ENCODE peak calls at places on chromosome 1, in nine cellular contexts. X is GM12864, G is dorsolateral prefrontal cortex, J is fibroblast of mammary gland, N is upper lobe of right lung, P is progenitor cell of endocrine pancreas, M is endothelial cell, S is thoracic aorta, C is omental fat pad. L is an unnamed sample.

GRCh38 chr1:25568834-25569598 is 25.6 kb downstream of the LDLRAP1 start:
- DNase-seq in X (no peak), G (peak; percentile 53), J (peak; percentile 89), N (no peak), P (no peak), M (no peak), S (peak; percentile 46), C (no peak), L (peak; percentile 75)

GRCh38 chr1:180183426-180183825 is 28.8 kb downstream of the QSOX1 start:
- DNase-seq in X (no peak), G (no peak), J (no peak), N (peak; percentile 7), P (no peak), M (no peak), S (no peak), C (no peak), L (no peak)

GRCh38 chr1:171858701-171859100 is 17.4 kb downstream of the DNM3 start:
- DNase-seq in X (no peak), G (no peak), J (no peak), N (no peak), P (no peak), M (no peak), S (no peak), C (no peak), L (no peak)

GRCh38 chr1:1996207-1996651 is 7.4 kb downstream of the CFAP74 start:
- DNase-seq in X (no peak), G (no peak), J (no peak), N (no peak), P (no peak), M (no peak), S (no peak), C (no peak), L (no peak)

GRCh38 chr1:27522860-27523665 is 33.1 kb upstream of the WASF2 start:
- DNase-seq in X (no peak), G (no peak), J (peak; percentile 39), N (no peak), P (no peak), M (peak; percentile 33), S (no peak), C (no peak), L (no peak)

GRCh38 chr1:175511496-175511895 is 231.9 kb downstream of the TNR start:
- DNase-seq in X (peak; percentile 5), G (no peak), J (no peak), N (no peak), P (no peak), M (no peak), S (no peak), C (no peak), L (no peak)

GRCh38 chr1:54980528-54981241 is at the start of gene TMEM61:
- DNase-seq in X (no peak), G (no peak), J (no peak), N (peak; percentile 74), P (no peak), M (no peak), S (no peak), C (no peak), L (no peak)

GRCh38 chr1:203135636-203136305 is 8.2 kb downstream of the ADORA1 start:
- DNase-seq in X (no peak), G (no peak), J (no peak), N (peak; percentile 44), P (no peak), M (no peak), S (no peak), C (no peak), L (no peak)

GRCh38 chr1:30109853-30110252 is 613.5 kb downstream of the MATN1 start:
- DNase-seq in X (no peak), G (peak; percentile 80), J (peak; percentile 90), N (no peak), P (no peak), M (no peak), S (peak; percentile 8), C (no peak), L (peak; percentile 35)

GRCh38 chr1:170126691-170127090 is 19.1 kb upstream of the NTMT2 start:
- DNase-seq in X (peak; percentile 49), G (no peak), J (peak; percentile 83), N (no peak), P (no peak), M (no peak), S (no peak), C (no peak), L (peak; percentile 66)
- TF ChIP-seq CTCF in X (peak; percentile 44), G (no peak), J (peak; percentile 17), N (no peak), P (no peak), M (no peak), S (no peak), C (no peak), L (no peak)

DNA sequence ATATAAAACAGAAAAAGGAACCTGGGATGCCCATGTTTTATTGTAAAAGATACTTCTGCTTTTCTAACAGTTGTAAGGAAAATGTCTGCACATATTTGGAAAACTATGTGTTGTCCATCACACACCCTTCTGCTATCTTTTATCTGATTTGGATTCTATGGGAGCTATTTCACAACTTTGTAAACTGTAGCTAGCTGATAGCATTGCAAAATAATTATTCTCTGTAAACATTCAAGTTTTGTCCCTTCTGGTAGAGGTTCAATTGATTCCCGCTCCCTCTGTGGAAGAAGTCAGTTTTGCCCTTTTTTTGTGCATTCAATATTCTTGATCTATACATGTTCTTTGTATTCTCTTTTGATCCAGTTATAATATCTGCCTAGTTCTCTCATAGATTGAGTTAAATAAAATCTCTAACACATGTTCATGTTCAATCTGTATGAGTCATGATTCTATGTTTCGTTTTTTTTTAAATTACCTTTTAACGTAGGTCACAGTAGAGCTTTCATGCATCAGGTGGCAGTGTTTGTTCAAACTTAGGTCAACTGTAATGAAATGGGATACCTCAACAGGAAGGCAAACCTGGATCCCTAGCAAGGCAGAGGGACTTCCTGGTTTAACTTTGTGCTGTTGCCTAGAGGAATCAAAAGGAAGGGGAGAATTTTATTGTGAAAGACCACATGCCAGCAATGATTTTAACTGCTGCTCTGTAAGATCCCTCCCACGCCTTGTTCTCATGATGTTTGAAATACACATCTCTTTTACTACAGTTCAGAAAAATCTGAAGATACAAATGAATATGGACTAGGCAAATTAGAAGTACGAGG is 26.0 kb upstream of the BCL9 start:
- DNase-seq in X (no peak), G (no peak), J (peak; percentile 59), N (no peak), P (no peak), M (peak; percentile 12), S (no peak), C (no peak), L (no peak)
- TF ChIP-seq CTCF in X (no peak), G (no peak), J (no peak), N (peak; percentile 26), P (peak; percentile 45), M (no peak), S (no peak), C (no peak), L (no peak)

DNA sequence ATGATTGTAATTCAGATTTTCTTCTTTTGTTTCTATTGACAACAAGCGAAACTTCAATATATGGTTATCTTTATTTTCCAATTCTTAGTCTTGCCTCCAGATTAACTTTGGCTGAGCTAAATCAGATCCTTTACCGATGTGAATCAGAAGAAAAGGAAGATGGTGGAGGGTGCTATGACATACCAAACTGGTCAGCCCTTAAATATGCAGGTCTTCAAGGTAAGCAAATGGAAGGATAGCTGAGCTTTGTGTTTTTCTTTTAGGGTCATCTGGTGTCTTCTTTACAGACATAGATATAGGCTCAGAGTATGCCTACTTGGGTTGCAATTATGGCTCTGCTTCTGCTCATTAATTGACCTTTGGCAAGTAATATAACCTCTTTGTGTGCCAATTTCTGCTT is 37.7 kb downstream of the AGL start:
- DNase-seq in X (no peak), G (no peak), J (no peak), N (no peak), P (no peak), M (no peak), S (no peak), C (no peak), L (no peak)
- TF ChIP-seq CTCF in X (no peak), G (no peak), J (no peak), N (no peak), P (no peak), M (no peak), S (no peak), C (no peak), L (no peak)

GRCh38 chr1:238927899-238928298 is 458.5 kb upstream of the CHRM3 start:
- DNase-seq in X (no peak), G (no peak), J (no peak), N (no peak), P (no peak), M (no peak), S (no peak), C (no peak), L (no peak)
- TF ChIP-seq CTCF in X (no peak), G (no peak), J (no peak), N (no peak), P (no peak), M (no peak), S (no peak), C (no peak), L (no peak)

GRCh38 chr1:63626222-63626621 is 33.0 kb downstream of the PGM1 start:
- DNase-seq in X (no peak), G (no peak), J (peak; percentile 58), N (no peak), P (no peak), M (no peak), S (no peak), C (no peak), L (no peak)

GRCh38 chr1:63622847-63623566 is 29.8 kb downstream of the PGM1 start:
- DNase-seq in X (no peak), G (no peak), J (no peak), N (no peak), P (no peak), M (no peak), S (no peak), C (no peak), L (no peak)

GRCh38 chr1:63623952-63624351 is 30.7 kb downstream of the PGM1 start:
- DNase-seq in X (no peak), G (no peak), J (no peak), N (no peak), P (no peak), M (no peak), S (no peak), C (no peak), L (no peak)

GRCh38 chr1:63621698-63622097 is 28.5 kb downstream of the PGM1 start:
- DNase-seq in X (no peak), G (peak; percentile 58), J (peak; percentile 51), N (no peak), P (no peak), M (no peak), S (peak; percentile 20), C (no peak), L (no peak)

DNA sequence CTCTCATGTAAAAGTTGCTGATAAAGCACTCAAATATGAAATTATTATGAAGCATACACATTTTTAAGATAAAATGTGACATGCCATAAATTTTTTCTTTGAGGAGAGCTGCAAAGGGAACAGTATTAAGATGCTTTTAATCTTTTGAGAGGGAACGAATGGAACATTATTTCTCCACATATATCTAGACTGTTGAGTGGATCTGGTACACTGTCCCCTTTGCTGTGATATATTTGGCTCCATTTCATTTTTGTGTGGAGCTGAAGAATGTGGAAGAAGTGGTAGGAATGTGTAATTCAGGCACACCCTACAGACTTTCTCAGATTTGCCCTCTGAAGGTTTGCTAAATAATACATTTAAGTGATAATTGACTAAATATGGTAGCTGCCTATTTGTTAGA is 31.7 kb downstream of the PGM1 start:
- DNase-seq in X (no peak), G (no peak), J (no peak), N (no peak), P (no peak), M (no peak), S (no peak), C (no peak), L (peak; percentile 20)
- TF ChIP-seq CTCF in X (no peak), G (no peak), J (peak; percentile 20), N (peak; percentile 10), P (peak; percentile 24), M (no peak), S (peak; percentile 41), C (no peak), L (peak; percentile 64)

L was measured in HFFc6.